ENCODE peak calls at places on chromosomes 11 and 22, in six cellular contexts. K is GF-D8; V is suprapubic skin; X is NCI-H2107; Y is CD4-positive, alpha-beta T cell; Q is stimulated activated CD4-positive, alpha-beta T cell treated with anti-CD3 and anti-CD28 coated beads, Interleukin-15, amount 100 ng/mL, for 1 hour. J is an unnamed sample.

GRCh38 chr11:65553301-65554001 is 4.7 kb downstream of the LTBP3 start:
- DNase-seq in Y (peak), X (no peak), V (no peak), K (no peak), Q (peak), J (no peak)

GRCh38 chr22:44523981-44524759 is 26.1 kb upstream of the RTL6 start:
- DNase-seq in K (no peak), Q (no peak), Y (no peak), V (no peak), X (no peak), J (peak)

GRCh38 chr11:76771446-76772099 is 11.6 kb upstream of the TSKU start:
- DNase-seq in K (no peak), X (no peak), V (no peak), Y (no peak), Q (no peak), J (no peak)

GRCh38 chr22:45207533-45207932 is 33.2 kb downstream of the KIAA0930 start:
- DNase-seq in K (no peak), V (no peak), Y (no peak), Q (no peak), X (no peak), J (no peak)

GRCh38 chr22:45310331-45311032 is 748 bp downstream of the FAM118A start:
- DNase-seq in V (no peak), Q (no peak), K (no peak), X (no peak), Y (no peak), J (no peak)

GRCh38 chr11:79094601-79095000 is 346.2 kb downstream of the TENM4 start:
- DNase-seq in Y (no peak), Q (no peak), X (no peak), V (no peak), K (no peak), J (no peak)

GRCh38 chr11:24509114-24509513 is 12.3 kb downstream of the LUZP2 start:
- DNase-seq in K (no peak), X (no peak), Q (no peak), V (no peak), Y (no peak), J (no peak)

GRCh38 chr11:66359662-66360087 is 11.9 kb downstream of the SLC29A2 start:
- DNase-seq in Q (no peak), V (no peak), X (no peak), Y (no peak), K (no peak), J (no peak)

GRCh38 chr11:95829580-95830259 is 39.4 kb downstream of the CEP57 start:
- DNase-seq in K (no peak), Y (no peak), X (no peak), Q (no peak), V (no peak), J (no peak)

GRCh38 chr11:81071641-81072040 is 1630.8 kb upstream of the TENM4 start:
- DNase-seq in V (no peak), K (no peak), Y (no peak), X (no peak), Q (no peak), J (no peak)

GRCh38 chr22:44440224-44441160 is 57.5 kb downstream of the RTL6 start:
- DNase-seq in K (no peak), Y (no peak), Q (no peak), X (no peak), V (no peak), J (no peak)

GRCh38 chr11:124868322-124869274 is 3.4 kb downstream of the ROBO3 start:
- DNase-seq in Y (no peak), V (peak), K (no peak), X (no peak), Q (no peak), J (peak)

J was measured in coronary artery.